ENCODE peak calls at places on chromosomes 3 and 15, in five cellular contexts. Z, G, N, Y and A are unnamed samples.

GRCh38 chr3:127455541-127456450 is 134.7 kb downstream of the TPRA1 start:
- DNase-seq in N (peak; percentile 41), Z (no peak), Y (peak; percentile 81), G (peak; percentile 98), A (peak; percentile 34)

GRCh38 chr3:151766454-151766853 is 32.7 kb downstream of the AADACL2 start:
- DNase-seq in G (no peak), N (no peak), Y (no peak), Z (no peak), A (peak; percentile 60)

GRCh38 chr3:176469694-176470205 is 727.5 kb downstream of the TBL1XR1 start:
- DNase-seq in Y (no peak), Z (no peak), G (no peak), N (peak; percentile 0), A (peak; percentile 29)

GRCh38 chr15:75666823-75667501 is 19.2 kb downstream of the SNX33 start:
- DNase-seq in Z (no peak), Y (no peak), G (no peak), N (peak; percentile 37), A (peak; percentile 91)

GRCh38 chr15:77827860-77828259 is 195.1 kb upstream of the LINGO1 start:
- DNase-seq in N (no peak), Z (no peak), G (no peak), Y (no peak), A (no peak)

GRCh38 chr3:53718462-53718861 is 127.8 kb downstream of the CHDH start:
- DNase-seq in G (no peak), Z (no peak), Y (no peak), N (no peak), A (no peak)

GRCh38 chr15:72379856-72380255 is 4.0 kb upstream of the HEXA start:
- DNase-seq in N (no peak), Z (no peak), Y (no peak), G (no peak), A (no peak)

GRCh38 chr15:34724486-34724885 is 30.3 kb downstream of the GJD2 start:
- DNase-seq in Y (no peak), N (no peak), Z (no peak), G (no peak), A (no peak)

GRCh38 chr3:71111784-71112440 is 471.6 kb downstream of the FOXP1 start:
- DNase-seq in N (peak; percentile 55), Y (no peak), Z (no peak), G (no peak), A (peak; percentile 4)

GRCh38 chr15:65887565-65887964 is 18.3 kb downstream of the RAB11A start:
- DNase-seq in N (no peak), Y (no peak), Z (no peak), G (no peak), A (no peak)

DNA sequence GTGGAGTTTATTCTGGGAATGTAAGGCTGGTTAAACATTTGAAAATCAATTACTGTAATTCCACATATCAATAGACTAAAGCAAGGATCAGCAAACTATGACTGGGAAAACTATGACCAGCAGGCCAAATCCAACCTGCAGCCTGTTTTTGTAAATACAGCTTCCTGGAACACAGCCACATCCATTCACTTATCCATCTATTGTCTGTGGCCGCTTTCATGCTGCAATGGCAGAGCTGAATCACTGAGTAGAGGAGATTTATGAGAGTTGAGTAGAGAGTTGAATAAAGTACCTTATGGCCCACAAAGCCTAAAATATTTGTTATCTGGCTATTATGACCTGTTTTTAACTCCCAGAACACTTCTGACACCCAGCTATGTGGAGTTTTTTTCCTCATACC is 12.2 kb downstream of the MYLK start:
- DNase-seq in G (no peak), Y (no peak), N (no peak), Z (no peak), A (no peak)
- TF ChIP-seq POLR2AphosphoS5 in G (no peak), Y (no peak), N (no peak), Z (no peak), A (no peak)

GRCh38 chr15:37099321-37100108 is 834 bp downstream of the MEIS2 start:
- DNase-seq in Z (no peak), Y (peak; percentile 14), G (peak; percentile 50), N (peak; percentile 66), A (peak; percentile 16)

GRCh38 chr15:37096878-37097568 is 3.3 kb downstream of the MEIS2 start:
- DNase-seq in G (peak; percentile 54), N (no peak), Z (no peak), Y (no peak), A (no peak)

GRCh38 chr15:37100109-37100873 is at the start of gene MEIS2:
- DNase-seq in Y (peak; percentile 91), N (peak; percentile 83), Z (peak; percentile 37), G (peak; percentile 97), A (peak; percentile 59)

GRCh38 chr15:37095993-37096877 is 4.1 kb downstream of the MEIS2 start:
- DNase-seq in Y (no peak), N (no peak), Z (no peak), G (peak; percentile 51), A (no peak)

DNA sequence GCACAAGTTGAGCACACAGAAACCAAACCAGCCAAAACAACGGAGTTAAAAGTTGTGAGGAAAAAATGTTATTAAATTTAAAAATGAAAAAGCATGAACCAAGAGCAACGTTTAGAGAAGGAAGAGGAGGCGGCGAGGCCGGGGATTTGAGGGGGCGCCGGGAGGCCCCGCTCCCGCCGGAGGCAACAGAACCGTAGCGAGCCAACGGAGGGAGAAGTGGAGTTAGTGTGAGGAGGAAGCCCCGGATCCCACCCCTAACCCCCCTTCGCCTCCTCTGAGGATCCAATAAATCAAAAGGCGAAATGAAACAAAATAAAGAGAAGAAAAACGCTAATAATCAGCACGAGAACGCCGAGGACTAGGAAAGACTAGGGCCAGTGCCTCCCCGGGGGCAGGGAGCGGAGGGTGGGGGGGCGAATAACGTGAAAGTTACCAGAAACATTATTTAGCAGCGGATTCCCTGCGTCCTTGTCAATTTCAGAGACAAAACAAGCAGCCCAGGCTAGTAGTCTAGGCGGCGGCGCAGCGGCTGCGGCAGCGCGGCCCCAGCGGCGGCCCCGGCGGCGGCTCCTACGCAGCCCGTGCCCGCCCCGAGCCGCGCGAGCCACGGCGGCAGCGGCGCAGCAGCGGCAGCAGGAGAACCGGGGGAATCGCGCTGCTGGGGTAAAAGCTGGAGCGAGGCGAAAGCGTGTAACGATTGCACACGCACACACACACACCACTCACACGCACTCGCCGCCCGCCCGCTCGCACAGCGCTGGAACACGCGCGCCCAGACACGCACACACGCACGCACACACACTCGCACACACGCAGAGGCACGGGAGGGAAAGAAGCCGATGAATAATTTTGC is 1.7 kb downstream of the MEIS2 start:
- DNase-seq in Y (peak; percentile 26), Z (no peak), N (no peak), G (peak; percentile 53), A (no peak)
- TF ChIP-seq ZBTB33 in Y (no peak), Z (no peak), N (no peak), G (no peak), A (no peak)

DNA sequence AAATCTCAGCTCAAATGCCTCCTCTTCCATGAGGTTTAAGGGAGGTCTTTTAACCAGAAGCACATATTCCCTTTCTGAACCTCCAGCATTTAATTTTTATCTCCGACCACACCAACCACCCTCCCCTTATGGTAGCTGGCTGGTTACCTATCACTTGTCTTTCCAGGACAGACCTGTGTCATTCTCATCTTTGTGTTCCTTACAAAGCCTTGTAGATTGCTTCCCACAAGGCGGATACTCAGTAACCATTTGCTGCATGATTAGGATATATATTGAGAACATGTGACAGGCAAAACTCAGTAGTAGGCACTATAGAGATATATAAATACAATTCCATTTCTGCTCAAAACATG is 119.5 kb downstream of the RPL22L1 start:
- DNase-seq in G (no peak), Y (no peak), N (no peak), Z (no peak), A (no peak)
- H3K9ac ChIP-seq in G (peak overlapping the region; percentile 56), Y (no peak overlapping the region), N (no peak overlapping the region), Z (no peak overlapping the region), A (no peak overlapping the region)

GRCh38 chr3:101530213-101531047 is 17.4 kb upstream of the SENP7 start:
- DNase-seq in Y (peak; percentile 89), G (no peak), Z (no peak), N (no peak), A (no peak)
- TF ChIP-seq POLR2AphosphoS5 in Y (peak; percentile 98), G (no peak), Z (no peak), N (no peak), A (no peak)

GRCh38 chr3:144437989-144438388 is 466.4 kb downstream of the DIPK2A start:
- DNase-seq in Z (peak; percentile 34), N (no peak), G (no peak), Y (no peak), A (no peak)
- TF ChIP-seq ZBTB33 in Z (no peak), N (no peak), G (no peak), Y (no peak), A (no peak)

GRCh38 chr3:195443391-195443989 is 670 bp upstream of the ACAP2 start:
- DNase-seq in N (no peak), Y (no peak), G (no peak), Z (no peak), A (no peak)
- H3K9ac ChIP-seq in N (peak overlapping the region; percentile 55), Y (peak overlapping the region; percentile 81), G (peak overlapping the region; percentile 67), Z (peak overlapping the region; percentile 55), A (peak overlapping the region; percentile 58)

DNA sequence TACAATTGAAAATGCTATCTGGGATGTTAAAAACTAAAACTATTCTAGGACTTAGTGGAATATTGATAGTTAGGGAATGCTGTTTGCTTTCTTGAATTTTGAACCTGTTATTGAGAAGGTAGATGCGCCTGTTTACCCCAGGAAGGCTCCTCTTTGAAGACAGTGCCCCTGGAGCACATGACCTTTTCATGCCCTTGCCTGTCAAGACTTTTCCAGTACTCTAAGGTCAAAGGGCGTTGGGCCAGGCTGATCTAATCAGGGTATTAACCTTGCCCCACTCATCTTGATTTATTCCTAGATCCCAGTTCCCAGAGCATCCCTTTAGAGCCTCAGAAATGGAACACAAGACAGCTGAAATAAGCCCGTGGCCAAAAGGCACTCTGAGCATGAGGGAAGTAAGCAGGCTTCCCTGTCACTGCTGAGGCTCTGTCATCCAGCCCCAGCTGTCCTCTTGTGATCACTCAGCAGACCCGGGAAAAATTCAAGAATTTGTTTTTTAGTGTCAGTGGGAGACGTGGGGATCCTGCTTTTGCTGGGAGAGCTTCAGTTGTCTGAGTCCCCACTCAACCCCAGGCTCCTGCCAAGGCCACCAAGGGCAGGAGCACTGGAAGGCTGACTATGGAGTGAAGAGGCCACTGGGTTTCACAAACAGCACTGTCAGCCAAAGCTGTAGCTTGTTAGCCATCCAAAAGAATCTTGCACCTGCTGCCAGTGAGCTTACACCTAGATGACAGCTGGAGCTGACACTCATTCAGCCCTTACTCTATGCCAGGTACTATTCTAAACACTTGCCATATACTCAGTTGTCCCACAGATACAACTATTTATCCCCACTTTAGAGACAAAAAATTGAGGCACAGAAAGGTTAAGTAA is 169.0 kb downstream of the PGPEP1L start:
- DNase-seq in Z (no peak), Y (no peak), N (no peak), G (no peak), A (no peak)
- TF ChIP-seq POLR2AphosphoS5 in Z (no peak), Y (no peak), N (no peak), G (no peak), A (no peak)